ENCODE peak calls at places on chromosomes 16 and 17, in ten cellular contexts. P is breast epithelium, T is suprapubic skin, L is GM12891, V is endothelial cell of umbilical vein, G is K562, Q is HL-60, N is stomach, A is HCT116, M is SK-N-SH. U is an unnamed sample.

GRCh38 chr17:81524865-81525159 is 3.4 kb upstream of the FSCN2 start:
- DNase-seq in P (no peak), T (no peak), L (no peak), V (no peak), G (no peak), Q (no peak), N (no peak), A (no peak), M (no peak), U (no peak)

GRCh38 chr17:33120103-33120502 is 128.5 kb downstream of the SPACA3 start:
- DNase-seq in P (no peak), T (no peak), L (no peak), V (no peak), G (no peak), Q (no peak), N (no peak), A (no peak), M (peak; percentile 27), U (no peak)

GRCh38 chr17:28950017-28950751 is 1.1 kb downstream of the PHF12 start:
- DNase-seq in P (peak; percentile 56), T (peak; percentile 86), L (no peak), V (peak; percentile 54), G (peak; percentile 41), Q (peak; percentile 78), N (peak; percentile 39), A (no peak), M (peak; percentile 59), U (peak; percentile 61)

GRCh38 chr16:57446530-57447141 is 549 bp downstream of the CIAPIN1 start:
- DNase-seq in P (no peak), T (no peak), L (peak; percentile 41), V (peak; percentile 43), G (peak; percentile 36), Q (peak; percentile 30), N (peak; percentile 34), A (no peak), M (peak; percentile 37), U (peak; percentile 31)

GRCh38 chr16:87721622-87722565 is 43.9 kb downstream of the KLHDC4 start:
- DNase-seq in P (no peak), T (no peak), L (no peak), V (no peak), G (peak; percentile 97), Q (no peak), N (no peak), A (no peak), M (no peak), U (no peak)

GRCh38 chr16:3520861-3521260 is 20.1 kb downstream of the CLUAP1 start:
- DNase-seq in P (no peak), T (no peak), L (no peak), V (no peak), G (no peak), Q (no peak), N (no peak), A (no peak), M (no peak), U (no peak)

GRCh38 chr17:4247361-4247980 is 16.3 kb downstream of the ANKFY1 start:
- DNase-seq in P (no peak), T (no peak), L (no peak), V (no peak), G (no peak), Q (no peak), N (no peak), A (no peak), M (no peak), U (peak; percentile 28)

GRCh38 chr17:81044764-81045589 is 10.0 kb downstream of the BAIAP2 start:
- DNase-seq in P (peak; percentile 90), T (peak; percentile 94), L (no peak), V (peak; percentile 85), G (no peak), Q (no peak), N (peak; percentile 69), A (no peak), M (peak; percentile 88), U (peak; percentile 76)

GRCh38 chr17:37176683-37177082 is 199.1 kb upstream of the C17orf78 start:
- DNase-seq in P (no peak), T (no peak), L (no peak), V (peak; percentile 11), G (no peak), Q (no peak), N (no peak), A (no peak), M (no peak), U (no peak)

GRCh38 chr16:2090819-2091721 is 43.3 kb downstream of the TSC2 start:
- DNase-seq in P (no peak), T (no peak), L (no peak), V (peak; percentile 77), G (peak; percentile 59), Q (no peak), N (peak; percentile 94), A (peak; percentile 66), M (peak; percentile 75), U (peak; percentile 93)

GRCh38 chr16:35596467-35596866 is 2137.1 kb downstream of the TP53TG3F start:
- DNase-seq in P (no peak), T (no peak), L (no peak), V (no peak), G (no peak), Q (no peak), N (no peak), A (no peak), M (no peak), U (no peak)

GRCh38 chr17:31216053-31216751 is 80.8 kb downstream of the OMG start:
- DNase-seq in P (no peak), T (no peak), L (no peak), V (peak; percentile 68), G (no peak), Q (no peak), N (no peak), A (peak; percentile 19), M (peak; percentile 18), U (no peak)

GRCh38 chr16:27945233-27945975 is 118.1 kb downstream of the GSG1L start:
- DNase-seq in P (no peak), T (no peak), L (no peak), V (no peak), G (no peak), Q (no peak), N (peak; percentile 9), A (no peak), M (peak; percentile 46), U (no peak)

GRCh38 chr16:58258326-58258725 is 36.5 kb downstream of the PRSS54 start:
- DNase-seq in P (peak; percentile 66), T (no peak), L (no peak), V (no peak), G (no peak), Q (no peak), N (no peak), A (no peak), M (no peak), U (no peak)

GRCh38 chr16:85759631-85760419 is 8.9 kb upstream of the C16orf74 start:
- DNase-seq in P (no peak), T (no peak), L (no peak), V (no peak), G (peak; percentile 51), Q (peak; percentile 71), N (peak; percentile 67), A (no peak), M (no peak), U (peak; percentile 66)

GRCh38 chr17:28807925-28808641 is 34.5 kb downstream of the FAM222B start:
- DNase-seq in P (no peak), T (no peak), L (no peak), V (peak; percentile 95), G (no peak), Q (no peak), N (no peak), A (peak; percentile 69), M (no peak), U (no peak)

GRCh38 chr16:29029168-29029994 is 44.5 kb downstream of the LAT start:
- DNase-seq in P (no peak), T (peak; percentile 72), L (no peak), V (peak; percentile 40), G (peak; percentile 80), Q (no peak), N (no peak), A (no peak), M (no peak), U (no peak)

GRCh38 chr16:70687671-70688265 is 1.9 kb upstream of the MTSS2 start:
- DNase-seq in P (no peak), T (no peak), L (no peak), V (no peak), G (no peak), Q (no peak), N (no peak), A (no peak), M (no peak), U (no peak)

GRCh38 chr17:76370261-76370993 is 14.0 kb upstream of the SPHK1 start:
- DNase-seq in P (peak; percentile 87), T (no peak), L (no peak), V (peak; percentile 92), G (peak; percentile 56), Q (no peak), N (peak; percentile 47), A (no peak), M (peak; percentile 65), U (peak; percentile 54)

GRCh38 chr17:27532269-27533067 is 76.2 kb downstream of the KSR1 start:
- DNase-seq in P (no peak), T (no peak), L (no peak), V (no peak), G (no peak), Q (peak; percentile 98), N (peak; percentile 45), A (no peak), M (no peak), U (peak; percentile 54)
- TF ChIP-seq POLR2AphosphoS5 in P (no peak), T (peak; percentile 15), L (no peak), V (no peak), G (no peak), Q (peak; percentile 94), N (no peak), A (no peak), M (no peak), U (peak; percentile 49)

GRCh38 chr16:75110637-75111513 is 5.7 kb downstream of the LDHD start:
- DNase-seq in P (peak; percentile 80), T (peak; percentile 95), L (peak; percentile 90), V (peak; percentile 85), G (peak; percentile 89), Q (peak; percentile 84), N (peak; percentile 94), A (peak; percentile 80), M (peak; percentile 91), U (peak; percentile 94)
- TF ChIP-seq POLR2AphosphoS5 in P (no peak), T (peak; percentile 5), L (no peak), V (no peak), G (no peak), Q (peak; percentile 48), N (no peak), A (peak; percentile 50), M (peak; percentile 24), U (no peak)

GRCh38 chr16:560701-561412 is 663 bp downstream of the PRR35 start:
- DNase-seq in P (no peak), T (no peak), L (no peak), V (no peak), G (peak; percentile 70), Q (no peak), N (no peak), A (no peak), M (peak; percentile 60), U (no peak)
- TF ChIP-seq POLR2AphosphoS5 in P (no peak), T (no peak), L (no peak), V (no peak), G (no peak), Q (no peak), N (no peak), A (no peak), M (no peak), U (no peak)

DNA sequence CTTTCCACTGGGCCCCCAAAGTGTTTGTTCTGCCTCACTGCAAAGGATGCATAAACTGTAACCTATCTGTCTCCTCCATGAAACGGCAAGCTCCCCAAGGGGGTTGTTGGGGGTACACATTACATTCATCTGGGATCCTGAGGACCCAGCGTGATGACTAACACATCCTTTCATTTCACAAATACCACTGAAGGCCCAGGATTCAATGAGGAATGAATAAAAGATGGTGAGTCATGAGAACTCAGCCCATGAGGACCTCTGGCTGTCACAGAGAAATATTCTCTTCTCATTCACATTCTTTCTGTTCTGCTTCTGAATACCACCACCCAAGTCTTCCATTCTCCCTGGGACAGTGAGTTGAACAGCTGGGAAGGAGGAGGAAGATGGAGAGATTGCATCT is 149.8 kb downstream of the RBFOX3 start:
- DNase-seq in P (no peak), T (no peak), L (no peak), V (no peak), G (no peak), Q (no peak), N (no peak), A (no peak), M (no peak), U (no peak)
- TF ChIP-seq POLR2AphosphoS5 in P (no peak), T (no peak), L (no peak), V (no peak), G (no peak), Q (no peak), N (no peak), A (no peak), M (no peak), U (no peak)